ENCODE peak calls at places on chromosomes 13 and 19, in seven cellular contexts. One of them, this sample, is unnamed.

GRCh38 chr13:109628251-109628699 is 158.1 kb downstream of the IRS2 start:
- DNase-seq in ACHN: no peak
- DNase-seq in endothelial cell: no peak
- DNase-seq in stimulated activated CD8-positive, alpha-beta memory T cell treated with anti-CD3 and anti-CD28 coated beads, Interleukin-15, amount 100 ng/mL, for 1 hour: no peak
- DNase-seq in NCI-H1694: no peak
- DNase-seq in LHCN-M2: peak
- DNase-seq in astrocyte: peak
- DNase-seq in this sample: no peak

GRCh38 chr19:1279782-1280341 is 4.5 kb downstream of the FAM174C start:
- DNase-seq in ACHN: peak
- DNase-seq in stimulated activated CD8-positive, alpha-beta memory T cell treated with anti-CD3 and anti-CD28 coated beads, Interleukin-15, amount 100 ng/mL, for 1 hour: peak
- DNase-seq in endothelial cell: peak
- DNase-seq in LHCN-M2: peak
- DNase-seq in astrocyte: peak
- DNase-seq in NCI-H1694: peak
- DNase-seq in this sample: peak

GRCh38 chr13:48891586-48891985 is 84.1 kb upstream of the FNDC3A start:
- DNase-seq in endothelial cell: no peak
- DNase-seq in NCI-H1694: no peak
- DNase-seq in ACHN: no peak
- DNase-seq in stimulated activated CD8-positive, alpha-beta memory T cell treated with anti-CD3 and anti-CD28 coated beads, Interleukin-15, amount 100 ng/mL, for 1 hour: no peak
- DNase-seq in astrocyte: peak
- DNase-seq in LHCN-M2: peak
- DNase-seq in this sample: peak

GRCh38 chr19:18519962-18520847 is 1.7 kb downstream of the ELL start:
- DNase-seq in astrocyte: peak
- DNase-seq in stimulated activated CD8-positive, alpha-beta memory T cell treated with anti-CD3 and anti-CD28 coated beads, Interleukin-15, amount 100 ng/mL, for 1 hour: peak
- DNase-seq in endothelial cell: peak
- DNase-seq in ACHN: peak
- DNase-seq in LHCN-M2: peak
- DNase-seq in NCI-H1694: peak
- DNase-seq in this sample: peak

GRCh38 chr13:50292082-50292481 is 276.8 kb downstream of the KCNRG start:
- DNase-seq in endothelial cell: no peak
- DNase-seq in LHCN-M2: no peak
- DNase-seq in NCI-H1694: no peak
- DNase-seq in astrocyte: no peak
- DNase-seq in stimulated activated CD8-positive, alpha-beta memory T cell treated with anti-CD3 and anti-CD28 coated beads, Interleukin-15, amount 100 ng/mL, for 1 hour: no peak
- DNase-seq in ACHN: peak
- DNase-seq in this sample: peak

GRCh38 chr13:76879211-76879875 is 6.9 kb downstream of the KCTD12 start:
- DNase-seq in LHCN-M2: peak
- DNase-seq in ACHN: no peak
- DNase-seq in NCI-H1694: no peak
- DNase-seq in astrocyte: peak
- DNase-seq in stimulated activated CD8-positive, alpha-beta memory T cell treated with anti-CD3 and anti-CD28 coated beads, Interleukin-15, amount 100 ng/mL, for 1 hour: peak
- DNase-seq in endothelial cell: no peak
- DNase-seq in this sample: peak

GRCh38 chr19:30240904-30241695 is 131.1 kb upstream of the ZNF536 start:
- DNase-seq in stimulated activated CD8-positive, alpha-beta memory T cell treated with anti-CD3 and anti-CD28 coated beads, Interleukin-15, amount 100 ng/mL, for 1 hour: no peak
- DNase-seq in astrocyte: no peak
- DNase-seq in ACHN: no peak
- DNase-seq in NCI-H1694: no peak
- DNase-seq in endothelial cell: no peak
- DNase-seq in LHCN-M2: no peak
- DNase-seq in this sample: no peak

GRCh38 chr13:36344886-36345437 is 1.2 kb downstream of the SPART start:
- DNase-seq in ACHN: peak
- DNase-seq in NCI-H1694: no peak
- DNase-seq in astrocyte: no peak
- DNase-seq in LHCN-M2: no peak
- DNase-seq in endothelial cell: no peak
- DNase-seq in stimulated activated CD8-positive, alpha-beta memory T cell treated with anti-CD3 and anti-CD28 coated beads, Interleukin-15, amount 100 ng/mL, for 1 hour: no peak
- DNase-seq in this sample: peak

GRCh38 chr19:31402931-31403330 is 53.7 kb upstream of the TSHZ3 start:
- DNase-seq in ACHN: no peak
- DNase-seq in NCI-H1694: no peak
- DNase-seq in astrocyte: no peak
- DNase-seq in LHCN-M2: peak
- DNase-seq in endothelial cell: no peak
- DNase-seq in stimulated activated CD8-positive, alpha-beta memory T cell treated with anti-CD3 and anti-CD28 coated beads, Interleukin-15, amount 100 ng/mL, for 1 hour: no peak
- DNase-seq in this sample: no peak

GRCh38 chr13:77737583-77738200 is 40.2 kb downstream of the SLAIN1 start:
- DNase-seq in NCI-H1694: no peak
- DNase-seq in endothelial cell: no peak
- DNase-seq in LHCN-M2: no peak
- DNase-seq in ACHN: no peak
- DNase-seq in stimulated activated CD8-positive, alpha-beta memory T cell treated with anti-CD3 and anti-CD28 coated beads, Interleukin-15, amount 100 ng/mL, for 1 hour: no peak
- DNase-seq in astrocyte: no peak
- DNase-seq in this sample: no peak